ENCODE peak calls at places on chromosome X, in ten cellular contexts. B, A, W, L, N, C, V, M, U and E are unnamed samples.
A peak's percentile ranks its signal among the peaks of the same experiment; 100 is the strongest.

GRCh38 chrX:255923-256331 is 25.3 kb upstream of the PLCXD1 start:
- DNase-seq in B (no peak), A (no peak), W (no peak), L (no peak), N (no peak), C (no peak), V (no peak), M (no peak), U (no peak), E (no peak)

GRCh38 chrX:101287402-101287801 is 3.7 kb downstream of the TAF7L start:
- DNase-seq in B (no peak), A (peak; percentile 32), W (peak; percentile 49), L (no peak), N (peak; percentile 72), C (peak; percentile 35), V (peak; percentile 64), M (peak; percentile 59), U (peak; percentile 56), E (peak; percentile 13)

GRCh38 chrX:154534526-154535322 is 11.9 kb downstream of the G6PD start:
- DNase-seq in B (peak; percentile 80), A (peak; percentile 58), W (peak; percentile 74), L (peak; percentile 80), N (peak; percentile 90), C (peak; percentile 86), V (peak; percentile 86), M (peak; percentile 63), U (peak; percentile 86), E (peak; percentile 80)

GRCh38 chrX:136220535-136220934 is 30.7 kb downstream of the MAP7D3 start:
- DNase-seq in B (no peak), A (no peak), W (no peak), L (no peak), N (no peak), C (no peak), V (no peak), M (no peak), U (peak; percentile 11), E (no peak)

GRCh38 chrX:38654302-38654701 is 93.0 kb downstream of the TSPAN7 start:
- DNase-seq in B (no peak), A (peak; percentile 30), W (peak; percentile 1), L (no peak), N (peak; percentile 43), C (peak; percentile 7), V (peak; percentile 35), M (peak; percentile 20), U (peak; percentile 54), E (peak; percentile 2)

GRCh38 chrX:53166103-53166502 is 58.9 kb downstream of the KDM5C start:
- DNase-seq in B (no peak), A (no peak), W (no peak), L (no peak), N (no peak), C (no peak), V (no peak), M (no peak), U (no peak), E (no peak)

GRCh38 chrX:97119474-97120109 is 235.9 kb downstream of the RPA4 start:
- DNase-seq in B (no peak), A (no peak), W (no peak), L (no peak), N (no peak), C (no peak), V (no peak), M (no peak), U (peak; percentile 49), E (no peak)

GRCh38 chrX:119636419-119636818 is 30.2 kb upstream of the NKRF start:
- DNase-seq in B (no peak), A (no peak), W (no peak), L (no peak), N (no peak), C (no peak), V (no peak), M (no peak), U (no peak), E (no peak)

GRCh38 chrX:72305286-72306084 is at the start of gene CITED1:
- DNase-seq in B (no peak), A (no peak), W (peak; percentile 13), L (no peak), N (peak; percentile 27), C (no peak), V (no peak), M (no peak), U (peak; percentile 13), E (no peak)

GRCh38 chrX:18354369-18355329 is at the start of gene SCML2:
- DNase-seq in B (peak; percentile 2), A (no peak), W (peak; percentile 40), L (peak; percentile 22), N (peak; percentile 71), C (peak; percentile 49), V (peak; percentile 17), M (peak; percentile 7), U (peak; percentile 17), E (peak; percentile 37)

GRCh38 chrX:120315776-120316175 is 4.5 kb upstream of the TMEM255A start:
- DNase-seq in B (no peak), A (no peak), W (no peak), L (no peak), N (no peak), C (no peak), V (no peak), M (no peak), U (no peak), E (no peak)

GRCh38 chrX:148380614-148381561 is 119.5 kb upstream of the AFF2 start:
- DNase-seq in B (peak; percentile 0), A (no peak), W (no peak), L (no peak), N (no peak), C (no peak), V (no peak), M (no peak), U (peak; percentile 50), E (no peak)

GRCh38 chrX:51798701-51799100 is 55.5 kb downstream of the GSPT2 start:
- DNase-seq in B (no peak), A (no peak), W (no peak), L (no peak), N (no peak), C (no peak), V (no peak), M (no peak), U (no peak), E (no peak)

GRCh38 chrX:102835504-102836146 is 101.4 kb upstream of the RAB40AL start:
- DNase-seq in B (no peak), A (peak; percentile 2), W (peak; percentile 14), L (no peak), N (peak; percentile 27), C (peak; percentile 13), V (peak; percentile 46), M (peak; percentile 43), U (peak; percentile 32), E (peak; percentile 12)

GRCh38 chrX:134294548-134294947 is 57.6 kb downstream of the CCDC160 start:
- DNase-seq in B (no peak), A (no peak), W (no peak), L (no peak), N (peak; percentile 8), C (no peak), V (peak; percentile 4), M (no peak), U (peak; percentile 13), E (no peak)

GRCh38 chrX:107563851-107564250 is 64.5 kb upstream of the PRPS1 start:
- DNase-seq in B (no peak), A (no peak), W (no peak), L (no peak), N (no peak), C (no peak), V (no peak), M (no peak), U (no peak), E (no peak)

GRCh38 chrX:42399632-42400024 is 378.3 kb downstream of the PPP1R2C start:
- DNase-seq in B (no peak), A (no peak), W (no peak), L (no peak), N (no peak), C (no peak), V (no peak), M (no peak), U (no peak), E (no peak)

GRCh38 chrX:29687687-29688086 is 527.7 kb upstream of the MAGEB2 start:
- DNase-seq in B (no peak), A (no peak), W (peak; percentile 21), L (no peak), N (peak; percentile 42), C (no peak), V (peak; percentile 69), M (peak; percentile 51), U (peak; percentile 14), E (peak; percentile 9)

GRCh38 chrX:8887004-8887403 is 85.8 kb upstream of the FAM9A start:
- DNase-seq in B (no peak), A (no peak), W (no peak), L (no peak), N (no peak), C (no peak), V (no peak), M (no peak), U (no peak), E (no peak)

GRCh38 chrX:35380808-35381700 is 417.1 kb upstream of the MAGEB16 start:
- DNase-seq in B (no peak), A (no peak), W (peak; percentile 7), L (no peak), N (peak; percentile 13), C (no peak), V (peak; percentile 32), M (no peak), U (peak; percentile 56), E (no peak)

GRCh38 chrX:91435465-91435864 is 826 bp downstream of the PABPC5 start:
- DNase-seq in B (no peak), A (no peak), W (no peak), L (no peak), N (peak; percentile 8), C (no peak), V (peak; percentile 4), M (no peak), U (no peak), E (no peak)

GRCh38 chrX:65821721-65822496 is 154.5 kb downstream of the MSN start:
- DNase-seq in B (peak; percentile 25), A (no peak), W (no peak), L (no peak), N (peak; percentile 3), C (peak; percentile 3), V (no peak), M (no peak), U (peak; percentile 6), E (no peak)

GRCh38 chrX:12946838-12947544 is 27.9 kb upstream of the TMSB4X start:
- DNase-seq in B (peak; percentile 60), A (peak; percentile 34), W (peak; percentile 78), L (peak; percentile 54), N (peak; percentile 95), C (peak; percentile 74), V (peak; percentile 83), M (peak; percentile 85), U (peak; percentile 91), E (peak; percentile 61)

GRCh38 chrX:55342533-55343501 is 78.1 kb upstream of the PAGE3 start:
- DNase-seq in B (no peak), A (no peak), W (peak; percentile 15), L (no peak), N (no peak), C (no peak), V (peak; percentile 2), M (no peak), U (peak; percentile 38), E (no peak)

GRCh38 chrX:130626521-130626920 is 224.7 kb downstream of the RBMX2 start:
- DNase-seq in B (no peak), A (no peak), W (no peak), L (no peak), N (no peak), C (no peak), V (peak; percentile 64), M (no peak), U (no peak), E (peak; percentile 6)

GRCh38 chrX:115906276-115906675 is 264.3 kb upstream of the AGTR2 start:
- DNase-seq in B (no peak), A (no peak), W (no peak), L (no peak), N (no peak), C (no peak), V (no peak), M (no peak), U (no peak), E (no peak)

GRCh38 chrX:101395789-101396188 is 5.0 kb downstream of the RPL36A start:
- DNase-seq in B (no peak), A (no peak), W (no peak), L (no peak), N (peak; percentile 48), C (no peak), V (peak; percentile 57), M (no peak), U (peak; percentile 36), E (peak; percentile 49)

GRCh38 chrX:103607385-103608304 is at the start of gene TCEAL3:
- DNase-seq in B (peak; percentile 6), A (peak; percentile 51), W (peak; percentile 51), L (peak; percentile 45), N (peak; percentile 77), C (peak; percentile 38), V (peak; percentile 23), M (no peak), U (no peak), E (peak; percentile 47)